ENCODE peak calls at places on chromosomes 7 and 10, in seven cellular contexts. One of them, this sample, is unnamed.

GRCh38 chr10:69318997-69319727 is 40.9 kb downstream of the HK1 start:
- DNase-seq in COLO829: no peak
- DNase-seq in HT1080: peak; percentile 65
- DNase-seq in GOT3: no peak
- DNase-seq in NCI-H2029: no peak
- DNase-seq in activated naive CD8-positive, alpha-beta T cell treated with anti-CD3 and anti-CD28 coated beads, Interleukin-2, amount 50 U/mL, for 24 hours: peak; percentile 78
- DNase-seq in foreskin fibroblast: peak; percentile 60
- DNase-seq in this sample: peak; percentile 91

GRCh38 chr10:78416031-78416800 is 382.6 kb downstream of the RPS24 start:
- DNase-seq in activated naive CD8-positive, alpha-beta T cell treated with anti-CD3 and anti-CD28 coated beads, Interleukin-2, amount 50 U/mL, for 24 hours: no peak
- DNase-seq in COLO829: no peak
- DNase-seq in GOT3: peak; percentile 15
- DNase-seq in NCI-H2029: no peak
- DNase-seq in HT1080: peak; percentile 91
- DNase-seq in foreskin fibroblast: peak; percentile 62
- DNase-seq in this sample: no peak

GRCh38 chr7:11613292-11613930 is 218.6 kb downstream of the THSD7A start:
- DNase-seq in foreskin fibroblast: no peak
- DNase-seq in HT1080: no peak
- DNase-seq in GOT3: no peak
- DNase-seq in activated naive CD8-positive, alpha-beta T cell treated with anti-CD3 and anti-CD28 coated beads, Interleukin-2, amount 50 U/mL, for 24 hours: no peak
- DNase-seq in COLO829: no peak
- DNase-seq in NCI-H2029: no peak
- DNase-seq in this sample: no peak

GRCh38 chr7:96962221-96962620 is 43.1 kb upstream of the DLX6 start:
- DNase-seq in COLO829: no peak
- DNase-seq in activated naive CD8-positive, alpha-beta T cell treated with anti-CD3 and anti-CD28 coated beads, Interleukin-2, amount 50 U/mL, for 24 hours: no peak
- DNase-seq in NCI-H2029: no peak
- DNase-seq in foreskin fibroblast: no peak
- DNase-seq in HT1080: peak; percentile 84
- DNase-seq in GOT3: no peak
- DNase-seq in this sample: no peak

GRCh38 chr10:122044045-122044661 is 55.2 kb downstream of the TACC2 start:
- DNase-seq in GOT3: no peak
- DNase-seq in foreskin fibroblast: peak; percentile 42
- DNase-seq in activated naive CD8-positive, alpha-beta T cell treated with anti-CD3 and anti-CD28 coated beads, Interleukin-2, amount 50 U/mL, for 24 hours: no peak
- DNase-seq in NCI-H2029: peak; percentile 44
- DNase-seq in HT1080: peak; percentile 29
- DNase-seq in COLO829: no peak
- DNase-seq in this sample: no peak

GRCh38 chr7:2405601-2406345 is 2.4 kb downstream of the CHST12 start:
- DNase-seq in NCI-H2029: no peak
- DNase-seq in foreskin fibroblast: no peak
- DNase-seq in COLO829: no peak
- DNase-seq in GOT3: no peak
- DNase-seq in HT1080: no peak
- DNase-seq in activated naive CD8-positive, alpha-beta T cell treated with anti-CD3 and anti-CD28 coated beads, Interleukin-2, amount 50 U/mL, for 24 hours: peak; percentile 71
- DNase-seq in this sample: peak; percentile 82

GRCh38 chr10:64036306-64036930 is 515.2 kb downstream of the REEP3 start:
- DNase-seq in foreskin fibroblast: no peak
- DNase-seq in activated naive CD8-positive, alpha-beta T cell treated with anti-CD3 and anti-CD28 coated beads, Interleukin-2, amount 50 U/mL, for 24 hours: no peak
- DNase-seq in HT1080: no peak
- DNase-seq in GOT3: no peak
- DNase-seq in NCI-H2029: no peak
- DNase-seq in COLO829: no peak
- DNase-seq in this sample: no peak

GRCh38 chr10:19449860-19450259 is 366.4 kb upstream of the PLXDC2 start:
- DNase-seq in COLO829: no peak
- DNase-seq in GOT3: no peak
- DNase-seq in activated naive CD8-positive, alpha-beta T cell treated with anti-CD3 and anti-CD28 coated beads, Interleukin-2, amount 50 U/mL, for 24 hours: no peak
- DNase-seq in HT1080: no peak
- DNase-seq in foreskin fibroblast: no peak
- DNase-seq in NCI-H2029: no peak
- DNase-seq in this sample: no peak